ENCODE peak calls at places on chromosomes 4 and X, in four cellular contexts. L, M, H and K are unnamed samples.

GRCh38 chr4:106676173-106676921 is 307.8 kb upstream of the GIMD1 start:
- DNase-seq in M (no peak), L (no peak), H (no peak), K (no peak)

GRCh38 chr4:184957451-184958115 is 60.7 kb upstream of the HELT start:
- DNase-seq in M (no peak), H (no peak), L (no peak), K (no peak)

GRCh38 chrX:10414872-10415703 is 205.3 kb downstream of the MID1 start:
- DNase-seq in H (no peak), L (no peak), M (no peak), K (no peak)

GRCh38 chr4:140117946-140118345 is 36.0 kb downstream of the MAML3 start:
- DNase-seq in H (no peak), M (no peak), L (no peak), K (no peak)

GRCh38 chrX:104343408-104344129 is 88.8 kb upstream of the ESX1 start:
- DNase-seq in H (no peak), L (peak), M (no peak), K (peak)

GRCh38 chrX:120274958-120275357 is 24.3 kb downstream of the ZBTB33 start:
- DNase-seq in H (no peak), L (no peak), M (no peak), K (no peak)

GRCh38 chr4:184805462-184806245 is 20.1 kb downstream of the ACSL1 start:
- DNase-seq in H (peak), L (no peak), M (peak), K (no peak)

GRCh38 chr4:74501579-74501978 is 56.6 kb downstream of the AREG start:
- DNase-seq in H (no peak), M (no peak), L (peak), K (no peak)

GRCh38 chr4:54423066-54423465 is 194.0 kb downstream of the PDGFRA start:
- DNase-seq in L (peak), M (no peak), H (no peak), K (no peak)

GRCh38 chr4:101033986-101034385 is 313.3 kb downstream of the PPP3CA start:
- DNase-seq in L (no peak), H (no peak), M (no peak), K (no peak)

GRCh38 chrX:49995021-49995731 is 72.8 kb downstream of the CLCN5 start:
- DNase-seq in M (no peak), H (no peak), L (peak), K (no peak)

GRCh38 chr4:80610845-80611244 is 275.3 kb downstream of the CFAP299 start:
- DNase-seq in M (no peak), H (no peak), L (no peak), K (no peak)

GRCh38 chr4:15158410-15159091 is 156.3 kb downstream of the CPEB2 start:
- DNase-seq in H (no peak), L (no peak), M (no peak), K (no peak)
- H3K27ac ChIP-seq in H (no peak), L (peak), M (no peak), K (no peak)

GRCh38 chr4:8098506-8098905 is 60.1 kb downstream of the ABLIM2 start:
- DNase-seq in L (no peak), H (peak), M (no peak), K (no peak)
- H3K27ac ChIP-seq in L (peak), H (no peak), M (no peak), K (no peak)

GRCh38 chrX:12988797-12989196 is 13.9 kb downstream of the TMSB4X start:
- DNase-seq in L (peak), H (no peak), M (no peak), K (peak)
- H3K27ac ChIP-seq in L (peak), H (peak), M (no peak), K (peak)

GRCh38 chr4:177185151-177185550 is 124.5 kb upstream of the NEIL3 start:
- DNase-seq in M (no peak), L (no peak), H (no peak), K (no peak)
- H3K27ac ChIP-seq in M (no peak), L (no peak), H (no peak), K (no peak)

GRCh38 chr4:128525387-128525786 is 237.8 kb upstream of the PGRMC2 start:
- DNase-seq in L (no peak), H (no peak), M (no peak), K (no peak)

GRCh38 chr4:128521634-128522253 is 234.1 kb upstream of the PGRMC2 start:
- DNase-seq in M (no peak), L (no peak), H (no peak), K (no peak)

GRCh38 chr4:128527356-128527755 is 239.7 kb upstream of the PGRMC2 start:
- DNase-seq in M (no peak), H (no peak), L (no peak), K (no peak)

GRCh38 chr4:128525939-128526630 is 238.5 kb upstream of the PGRMC2 start:
- DNase-seq in L (peak), M (no peak), H (no peak), K (no peak)

GRCh38 chr4:128524311-128524710 is 236.7 kb upstream of the PGRMC2 start:
- DNase-seq in M (no peak), H (no peak), L (peak), K (peak)
- H3K27ac ChIP-seq in M (peak), H (no peak), L (peak), K (peak)

GRCh38 chr4:86942185-86942666 is 7.4 kb downstream of the AFF1 start:
- DNase-seq in L (peak), M (no peak), H (no peak), K (peak)
- H3K27ac ChIP-seq in L (no peak), M (no peak), H (peak), K (no peak)

GRCh38 chr4:138256608-138257007 is 14.5 kb upstream of the SLC7A11 start:
- DNase-seq in H (no peak), L (no peak), M (no peak), K (no peak)
- H3K27ac ChIP-seq in H (no peak), L (peak), M (no peak), K (no peak)

GRCh38 chrX:53287493-53288138 is 6.2 kb upstream of the IQSEC2 start:
- DNase-seq in L (peak), H (no peak), M (peak), K (peak)
- H3K27ac ChIP-seq in L (peak), H (no peak), M (peak), K (no peak)